ENCODE peak calls at places on chromosomes 11 and 22, in nine cellular contexts. One of them, this sample, is unnamed.

GRCh38 chr11:20058749-20059458 is 101.4 kb downstream of the DBX1 start:
- DNase-seq in fibroblast of lung: peak
- DNase-seq in breast epithelium: no peak
- DNase-seq in colonic mucosa: no peak
- DNase-seq in DND-41: no peak
- DNase-seq in AG09309: no peak
- DNase-seq in AG09319: no peak
- DNase-seq in WTC11: no peak
- DNase-seq in IMR-90: peak
- DNase-seq in this sample: peak

GRCh38 chr11:110833033-110833484 is 120.8 kb upstream of the ARHGAP20 start:
- DNase-seq in IMR-90: peak
- DNase-seq in breast epithelium: no peak
- DNase-seq in WTC11: no peak
- DNase-seq in AG09309: peak
- DNase-seq in colonic mucosa: no peak
- DNase-seq in fibroblast of lung: peak
- DNase-seq in DND-41: no peak
- DNase-seq in AG09319: no peak
- DNase-seq in this sample: peak

GRCh38 chr11:123056835-123057491 is 5.0 kb downstream of the HSPA8 start:
- DNase-seq in breast epithelium: no peak
- DNase-seq in DND-41: no peak
- DNase-seq in colonic mucosa: no peak
- DNase-seq in WTC11: no peak
- DNase-seq in AG09309: no peak
- DNase-seq in fibroblast of lung: no peak
- DNase-seq in IMR-90: no peak
- DNase-seq in AG09319: no peak
- DNase-seq in this sample: no peak

GRCh38 chr11:64545605-64546004 is 45.4 kb upstream of the SLC22A12 start:
- DNase-seq in IMR-90: peak
- DNase-seq in fibroblast of lung: peak
- DNase-seq in DND-41: no peak
- DNase-seq in WTC11: no peak
- DNase-seq in breast epithelium: no peak
- DNase-seq in AG09309: peak
- DNase-seq in AG09319: no peak
- DNase-seq in colonic mucosa: no peak
- DNase-seq in this sample: peak

GRCh38 chr11:43576834-43577521 is 103.6 kb upstream of the HSD17B12 start:
- DNase-seq in DND-41: peak
- DNase-seq in WTC11: peak
- DNase-seq in IMR-90: peak
- DNase-seq in breast epithelium: no peak
- DNase-seq in AG09309: no peak
- DNase-seq in AG09319: no peak
- DNase-seq in colonic mucosa: peak
- DNase-seq in fibroblast of lung: peak
- DNase-seq in this sample: no peak

GRCh38 chr22:39463931-39464390 is 7.1 kb downstream of the MGAT3 start:
- DNase-seq in breast epithelium: no peak
- DNase-seq in AG09319: no peak
- DNase-seq in AG09309: no peak
- DNase-seq in WTC11: no peak
- DNase-seq in DND-41: no peak
- DNase-seq in colonic mucosa: no peak
- DNase-seq in fibroblast of lung: no peak
- DNase-seq in IMR-90: no peak
- DNase-seq in this sample: no peak

GRCh38 chr22:38966379-38966700 is 8.9 kb downstream of the APOBEC3A start:
- DNase-seq in AG09319: no peak
- DNase-seq in IMR-90: no peak
- DNase-seq in fibroblast of lung: no peak
- DNase-seq in colonic mucosa: no peak
- DNase-seq in breast epithelium: no peak
- DNase-seq in AG09309: no peak
- DNase-seq in DND-41: no peak
- DNase-seq in WTC11: no peak
- DNase-seq in this sample: no peak

GRCh38 chr22:29344137-29344536 is 28.6 kb upstream of the RASL10A start:
- DNase-seq in AG09319: peak
- DNase-seq in colonic mucosa: no peak
- DNase-seq in AG09309: peak
- DNase-seq in breast epithelium: peak
- DNase-seq in DND-41: no peak
- DNase-seq in fibroblast of lung: peak
- DNase-seq in IMR-90: peak
- DNase-seq in WTC11: no peak
- DNase-seq in this sample: peak

GRCh38 chr11:9748361-9748970 is 84.6 kb downstream of the SWAP70 start:
- DNase-seq in AG09309: no peak
- DNase-seq in colonic mucosa: peak
- DNase-seq in WTC11: peak
- DNase-seq in DND-41: peak
- DNase-seq in fibroblast of lung: peak
- DNase-seq in breast epithelium: no peak
- DNase-seq in IMR-90: peak
- DNase-seq in AG09319: peak
- DNase-seq in this sample: peak

GRCh38 chr11:133403900-133404299 is 128.4 kb downstream of the OPCML start:
- DNase-seq in colonic mucosa: no peak
- DNase-seq in AG09309: no peak
- DNase-seq in breast epithelium: no peak
- DNase-seq in IMR-90: no peak
- DNase-seq in WTC11: peak
- DNase-seq in DND-41: peak
- DNase-seq in fibroblast of lung: no peak
- DNase-seq in AG09319: no peak
- DNase-seq in this sample: no peak
- TF ChIP-seq CTCF in colonic mucosa: no peak
- TF ChIP-seq CTCF in AG09309: no peak
- TF ChIP-seq CTCF in breast epithelium: no peak
- TF ChIP-seq CTCF in IMR-90: no peak
- TF ChIP-seq CTCF in WTC11: peak
- TF ChIP-seq CTCF in DND-41: peak
- TF ChIP-seq CTCF in fibroblast of lung: no peak
- TF ChIP-seq CTCF in AG09319: no peak
- TF ChIP-seq CTCF in this sample: no peak

GRCh38 chr11:31160504-31161422 is 208.8 kb downstream of the DCDC1 start:
- DNase-seq in DND-41: no peak
- DNase-seq in AG09319: no peak
- DNase-seq in WTC11: no peak
- DNase-seq in colonic mucosa: no peak
- DNase-seq in breast epithelium: no peak
- DNase-seq in AG09309: no peak
- DNase-seq in IMR-90: no peak
- DNase-seq in fibroblast of lung: no peak
- DNase-seq in this sample: no peak
- TF ChIP-seq CTCF in DND-41: peak
- TF ChIP-seq CTCF in AG09319: no peak
- TF ChIP-seq CTCF in WTC11: peak
- TF ChIP-seq CTCF in colonic mucosa: no peak
- TF ChIP-seq CTCF in breast epithelium: peak
- TF ChIP-seq CTCF in AG09309: no peak
- TF ChIP-seq CTCF in IMR-90: no peak
- TF ChIP-seq CTCF in fibroblast of lung: peak
- TF ChIP-seq CTCF in this sample: peak

DNA sequence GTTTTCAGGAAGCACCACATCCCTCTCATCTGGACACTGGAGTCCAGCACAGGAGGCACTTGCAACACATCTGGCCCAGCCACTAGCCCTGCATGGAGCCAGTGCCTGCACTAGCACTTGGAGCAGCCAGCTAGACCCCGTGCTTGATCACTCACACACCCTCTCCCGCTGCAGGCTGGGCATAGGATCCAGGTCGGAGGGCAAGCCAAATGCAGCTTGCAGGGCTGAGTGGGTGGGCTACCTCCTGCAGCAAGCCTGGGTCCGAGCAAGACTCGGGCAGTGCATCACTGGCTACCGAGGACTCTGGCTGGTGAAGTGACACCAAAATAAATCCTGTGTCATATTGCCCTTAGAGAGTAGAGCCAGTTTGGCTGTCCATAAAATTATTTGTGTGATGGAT is 1795.4 kb downstream of the LRRC4C start:
- DNase-seq in WTC11: no peak
- DNase-seq in AG09309: no peak
- DNase-seq in fibroblast of lung: no peak
- DNase-seq in breast epithelium: no peak
- DNase-seq in IMR-90: no peak
- DNase-seq in colonic mucosa: no peak
- DNase-seq in DND-41: no peak
- DNase-seq in AG09319: no peak
- DNase-seq in this sample: no peak
- TF ChIP-seq CTCF in WTC11: no peak
- TF ChIP-seq CTCF in AG09309: no peak
- TF ChIP-seq CTCF in fibroblast of lung: no peak
- TF ChIP-seq CTCF in breast epithelium: no peak
- TF ChIP-seq CTCF in IMR-90: no peak
- TF ChIP-seq CTCF in colonic mucosa: no peak
- TF ChIP-seq CTCF in DND-41: no peak
- TF ChIP-seq CTCF in AG09319: no peak
- TF ChIP-seq CTCF in this sample: no peak

DNA sequence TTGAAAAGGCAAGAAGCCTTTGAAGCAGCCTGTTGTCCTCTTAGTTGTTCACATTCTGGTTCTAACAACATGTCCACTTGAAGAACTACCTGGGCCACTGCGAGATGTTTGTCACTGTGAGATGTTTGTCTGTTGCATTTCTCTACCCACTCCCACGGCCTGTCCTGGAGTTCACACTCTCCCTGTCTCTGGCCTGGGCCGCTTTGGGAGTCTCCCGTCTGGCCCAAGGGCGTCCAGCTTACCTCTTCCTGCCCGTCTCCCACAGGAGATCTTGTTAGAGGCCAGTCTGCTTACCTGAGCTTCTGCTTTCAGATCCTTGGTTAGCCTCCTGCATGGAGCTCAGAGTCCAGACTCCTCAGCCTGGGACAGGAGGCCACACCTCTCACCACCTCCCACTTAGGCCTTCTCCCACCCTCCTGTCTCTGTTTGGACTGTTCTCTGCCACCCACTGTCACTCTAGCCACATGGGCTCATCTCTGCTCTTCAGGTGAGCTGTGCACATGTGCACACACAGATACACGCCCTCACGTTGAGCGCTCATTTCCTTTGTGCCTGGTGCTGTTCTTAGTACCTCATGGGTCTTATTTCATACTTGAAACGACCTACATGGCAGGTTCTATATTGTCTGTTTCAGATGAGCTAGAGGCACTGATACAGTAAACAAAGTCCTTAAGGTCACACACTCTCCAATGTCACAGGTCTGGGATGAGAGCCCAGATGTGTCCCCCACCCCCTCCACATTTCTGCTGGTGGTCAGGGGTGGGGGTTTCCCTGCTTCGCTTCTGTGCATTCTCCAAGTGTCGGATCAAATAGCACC is 66.1 kb downstream of the TBC1D22A start:
- DNase-seq in breast epithelium: no peak
- DNase-seq in DND-41: no peak
- DNase-seq in AG09319: no peak
- DNase-seq in fibroblast of lung: no peak
- DNase-seq in colonic mucosa: no peak
- DNase-seq in WTC11: no peak
- DNase-seq in AG09309: no peak
- DNase-seq in IMR-90: no peak
- DNase-seq in this sample: no peak
- TF ChIP-seq CTCF in breast epithelium: no peak
- TF ChIP-seq CTCF in DND-41: no peak
- TF ChIP-seq CTCF in AG09319: no peak
- TF ChIP-seq CTCF in fibroblast of lung: no peak
- TF ChIP-seq CTCF in colonic mucosa: no peak
- TF ChIP-seq CTCF in WTC11: no peak
- TF ChIP-seq CTCF in AG09309: no peak
- TF ChIP-seq CTCF in IMR-90: no peak
- TF ChIP-seq CTCF in this sample: no peak

GRCh38 chr11:134474942-134475341 is 62.9 kb upstream of the B3GAT1 start:
- DNase-seq in breast epithelium: no peak
- DNase-seq in WTC11: no peak
- DNase-seq in DND-41: peak
- DNase-seq in AG09309: no peak
- DNase-seq in IMR-90: no peak
- DNase-seq in AG09319: no peak
- DNase-seq in fibroblast of lung: no peak
- DNase-seq in colonic mucosa: no peak
- DNase-seq in this sample: no peak
- TF ChIP-seq CTCF in breast epithelium: no peak
- TF ChIP-seq CTCF in WTC11: no peak
- TF ChIP-seq CTCF in DND-41: no peak
- TF ChIP-seq CTCF in AG09309: no peak
- TF ChIP-seq CTCF in IMR-90: no peak
- TF ChIP-seq CTCF in AG09319: no peak
- TF ChIP-seq CTCF in fibroblast of lung: no peak
- TF ChIP-seq CTCF in colonic mucosa: no peak
- TF ChIP-seq CTCF in this sample: no peak

GRCh38 chr11:67439321-67440228 is 2.1 kb upstream of the PTPRCAP start:
- DNase-seq in AG09319: no peak
- DNase-seq in fibroblast of lung: no peak
- DNase-seq in breast epithelium: no peak
- DNase-seq in WTC11: peak
- DNase-seq in IMR-90: no peak
- DNase-seq in AG09309: no peak
- DNase-seq in DND-41: peak
- DNase-seq in colonic mucosa: peak
- DNase-seq in this sample: peak
- TF ChIP-seq CTCF in AG09319: peak
- TF ChIP-seq CTCF in fibroblast of lung: peak
- TF ChIP-seq CTCF in breast epithelium: no peak
- TF ChIP-seq CTCF in WTC11: no peak
- TF ChIP-seq CTCF in IMR-90: no peak
- TF ChIP-seq CTCF in AG09309: peak
- TF ChIP-seq CTCF in DND-41: peak
- TF ChIP-seq CTCF in colonic mucosa: no peak
- TF ChIP-seq CTCF in this sample: peak

GRCh38 chr11:68988486-68988885 is 7.7 kb upstream of the MRGPRD start:
- DNase-seq in AG09309: no peak
- DNase-seq in AG09319: no peak
- DNase-seq in DND-41: no peak
- DNase-seq in colonic mucosa: no peak
- DNase-seq in fibroblast of lung: no peak
- DNase-seq in breast epithelium: no peak
- DNase-seq in WTC11: no peak
- DNase-seq in IMR-90: no peak
- DNase-seq in this sample: no peak
- TF ChIP-seq CTCF in AG09309: no peak
- TF ChIP-seq CTCF in AG09319: no peak
- TF ChIP-seq CTCF in DND-41: no peak
- TF ChIP-seq CTCF in colonic mucosa: no peak
- TF ChIP-seq CTCF in fibroblast of lung: no peak
- TF ChIP-seq CTCF in breast epithelium: no peak
- TF ChIP-seq CTCF in WTC11: no peak
- TF ChIP-seq CTCF in IMR-90: no peak
- TF ChIP-seq CTCF in this sample: no peak

GRCh38 chr11:26227311-26227710 is 104.6 kb upstream of the ANO3 start:
- DNase-seq in AG09319: peak
- DNase-seq in fibroblast of lung: peak
- DNase-seq in WTC11: no peak
- DNase-seq in DND-41: no peak
- DNase-seq in colonic mucosa: no peak
- DNase-seq in breast epithelium: no peak
- DNase-seq in IMR-90: peak
- DNase-seq in AG09309: peak
- DNase-seq in this sample: peak
- TF ChIP-seq CTCF in AG09319: peak
- TF ChIP-seq CTCF in fibroblast of lung: peak
- TF ChIP-seq CTCF in WTC11: no peak
- TF ChIP-seq CTCF in DND-41: peak
- TF ChIP-seq CTCF in colonic mucosa: peak
- TF ChIP-seq CTCF in breast epithelium: no peak
- TF ChIP-seq CTCF in IMR-90: peak
- TF ChIP-seq CTCF in AG09309: peak
- TF ChIP-seq CTCF in this sample: peak

This sample was measured in foreskin fibroblast.